ENCODE peak calls at places on chromosome 13, in ten cellular contexts. One of them, this sample, is unnamed.

GRCh38 chr13:79404985-79405384 is 1.1 kb downstream of the RBM26 start:
- DNase-seq in lower leg skin: no peak
- DNase-seq in cardiac muscle cell: no peak
- DNase-seq in fibroblast of lung: peak; percentile 23
- DNase-seq in lung: no peak
- DNase-seq in CD8-positive, alpha-beta memory T cell: no peak
- DNase-seq in breast epithelium: no peak
- DNase-seq in AG10803: no peak
- DNase-seq in colonic mucosa: no peak
- DNase-seq in psoas muscle: no peak
- DNase-seq in this sample: peak; percentile 13

GRCh38 chr13:21124853-21125252 is 51.5 kb downstream of the SKA3 start:
- DNase-seq in breast epithelium: no peak
- DNase-seq in AG10803: peak; percentile 39
- DNase-seq in cardiac muscle cell: peak; percentile 61
- DNase-seq in colonic mucosa: no peak
- DNase-seq in lower leg skin: no peak
- DNase-seq in lung: no peak
- DNase-seq in fibroblast of lung: peak; percentile 70
- DNase-seq in psoas muscle: no peak
- DNase-seq in CD8-positive, alpha-beta memory T cell: no peak
- DNase-seq in this sample: peak; percentile 75

GRCh38 chr13:66443926-66444325 is 786.2 kb downstream of the PCDH9 start:
- DNase-seq in lung: no peak
- DNase-seq in cardiac muscle cell: no peak
- DNase-seq in colonic mucosa: no peak
- DNase-seq in psoas muscle: no peak
- DNase-seq in lower leg skin: no peak
- DNase-seq in CD8-positive, alpha-beta memory T cell: no peak
- DNase-seq in breast epithelium: no peak
- DNase-seq in AG10803: no peak
- DNase-seq in fibroblast of lung: no peak
- DNase-seq in this sample: no peak

GRCh38 chr13:72435251-72435650 is 292.2 kb downstream of the MZT1 start:
- DNase-seq in AG10803: no peak
- DNase-seq in psoas muscle: no peak
- DNase-seq in fibroblast of lung: peak; percentile 26
- DNase-seq in CD8-positive, alpha-beta memory T cell: no peak
- DNase-seq in cardiac muscle cell: no peak
- DNase-seq in lower leg skin: no peak
- DNase-seq in colonic mucosa: no peak
- DNase-seq in lung: no peak
- DNase-seq in breast epithelium: no peak
- DNase-seq in this sample: no peak

GRCh38 chr13:108877300-108877699 is 247.9 kb downstream of the MYO16 start:
- DNase-seq in colonic mucosa: no peak
- DNase-seq in cardiac muscle cell: peak; percentile 20
- DNase-seq in lung: no peak
- DNase-seq in psoas muscle: no peak
- DNase-seq in lower leg skin: no peak
- DNase-seq in fibroblast of lung: peak; percentile 26
- DNase-seq in breast epithelium: no peak
- DNase-seq in CD8-positive, alpha-beta memory T cell: no peak
- DNase-seq in AG10803: no peak
- DNase-seq in this sample: peak; percentile 1

GRCh38 chr13:63024458-63024857 is 1608.8 kb upstream of the PCDH20 start:
- DNase-seq in lung: no peak
- DNase-seq in breast epithelium: no peak
- DNase-seq in CD8-positive, alpha-beta memory T cell: no peak
- DNase-seq in cardiac muscle cell: no peak
- DNase-seq in colonic mucosa: no peak
- DNase-seq in lower leg skin: no peak
- DNase-seq in psoas muscle: no peak
- DNase-seq in AG10803: no peak
- DNase-seq in fibroblast of lung: no peak
- DNase-seq in this sample: no peak

GRCh38 chr13:24511824-24512207 is 762 bp downstream of the PARP4 start:
- DNase-seq in lung: no peak
- DNase-seq in fibroblast of lung: no peak
- DNase-seq in breast epithelium: no peak
- DNase-seq in cardiac muscle cell: peak; percentile 9
- DNase-seq in psoas muscle: no peak
- DNase-seq in CD8-positive, alpha-beta memory T cell: no peak
- DNase-seq in AG10803: no peak
- DNase-seq in colonic mucosa: no peak
- DNase-seq in lower leg skin: peak; percentile 37
- DNase-seq in this sample: no peak

GRCh38 chr13:64675256-64675892 is 2554.8 kb downstream of the PCDH9 start:
- DNase-seq in lower leg skin: no peak
- DNase-seq in breast epithelium: no peak
- DNase-seq in lung: no peak
- DNase-seq in cardiac muscle cell: no peak
- DNase-seq in colonic mucosa: no peak
- DNase-seq in AG10803: peak; percentile 64
- DNase-seq in CD8-positive, alpha-beta memory T cell: no peak
- DNase-seq in psoas muscle: no peak
- DNase-seq in fibroblast of lung: peak; percentile 71
- DNase-seq in this sample: peak; percentile 7

GRCh38 chr13:79427265-79427664 is 21.2 kb upstream of the RBM26 start:
- DNase-seq in AG10803: no peak
- DNase-seq in lung: no peak
- DNase-seq in breast epithelium: no peak
- DNase-seq in lower leg skin: no peak
- DNase-seq in CD8-positive, alpha-beta memory T cell: no peak
- DNase-seq in psoas muscle: no peak
- DNase-seq in cardiac muscle cell: no peak
- DNase-seq in colonic mucosa: no peak
- DNase-seq in fibroblast of lung: no peak
- DNase-seq in this sample: no peak

GRCh38 chr13:114105351-114106225 is 26.8 kb downstream of the RASA3 start:
- DNase-seq in CD8-positive, alpha-beta memory T cell: no peak
- DNase-seq in breast epithelium: no peak
- DNase-seq in AG10803: no peak
- DNase-seq in fibroblast of lung: no peak
- DNase-seq in psoas muscle: peak; percentile 14
- DNase-seq in lung: no peak
- DNase-seq in colonic mucosa: no peak
- DNase-seq in cardiac muscle cell: peak; percentile 51
- DNase-seq in lower leg skin: no peak
- DNase-seq in this sample: no peak

GRCh38 chr13:62205273-62205672 is 789.6 kb upstream of the PCDH20 start:
- DNase-seq in fibroblast of lung: no peak
- DNase-seq in colonic mucosa: no peak
- DNase-seq in AG10803: no peak
- DNase-seq in breast epithelium: no peak
- DNase-seq in cardiac muscle cell: no peak
- DNase-seq in lower leg skin: no peak
- DNase-seq in psoas muscle: no peak
- DNase-seq in lung: no peak
- DNase-seq in CD8-positive, alpha-beta memory T cell: no peak
- DNase-seq in this sample: no peak

GRCh38 chr13:44050450-44051063 is 170.9 kb downstream of the LACC1 start:
- DNase-seq in colonic mucosa: no peak
- DNase-seq in cardiac muscle cell: peak; percentile 56
- DNase-seq in AG10803: peak; percentile 27
- DNase-seq in CD8-positive, alpha-beta memory T cell: peak; percentile 19
- DNase-seq in psoas muscle: no peak
- DNase-seq in fibroblast of lung: no peak
- DNase-seq in lower leg skin: no peak
- DNase-seq in breast epithelium: no peak
- DNase-seq in lung: no peak
- DNase-seq in this sample: peak; percentile 66

GRCh38 chr13:30816733-30817132 is 81.4 kb downstream of the ALOX5AP start:
- DNase-seq in cardiac muscle cell: no peak
- DNase-seq in lower leg skin: no peak
- DNase-seq in CD8-positive, alpha-beta memory T cell: no peak
- DNase-seq in fibroblast of lung: no peak
- DNase-seq in AG10803: no peak
- DNase-seq in colonic mucosa: no peak
- DNase-seq in lung: no peak
- DNase-seq in breast epithelium: no peak
- DNase-seq in psoas muscle: no peak
- DNase-seq in this sample: no peak

GRCh38 chr13:110592670-110593069 is 22.7 kb upstream of the NAXD start:
- DNase-seq in CD8-positive, alpha-beta memory T cell: no peak
- DNase-seq in breast epithelium: no peak
- DNase-seq in lung: no peak
- DNase-seq in colonic mucosa: no peak
- DNase-seq in fibroblast of lung: peak; percentile 13
- DNase-seq in cardiac muscle cell: no peak
- DNase-seq in psoas muscle: no peak
- DNase-seq in lower leg skin: no peak
- DNase-seq in AG10803: peak; percentile 53
- DNase-seq in this sample: no peak

GRCh38 chr13:113086031-113086750 is 19.4 kb upstream of the F7 start:
- DNase-seq in lung: no peak
- DNase-seq in CD8-positive, alpha-beta memory T cell: no peak
- DNase-seq in psoas muscle: peak; percentile 6
- DNase-seq in breast epithelium: no peak
- DNase-seq in lower leg skin: no peak
- DNase-seq in AG10803: no peak
- DNase-seq in cardiac muscle cell: no peak
- DNase-seq in colonic mucosa: no peak
- DNase-seq in fibroblast of lung: no peak
- DNase-seq in this sample: no peak

GRCh38 chr13:46211521-46212351 is at the start of gene LRRC63:
- DNase-seq in lower leg skin: peak; percentile 51
- DNase-seq in lung: peak; percentile 76
- DNase-seq in CD8-positive, alpha-beta memory T cell: peak; percentile 81
- DNase-seq in fibroblast of lung: peak; percentile 48
- DNase-seq in breast epithelium: peak; percentile 54
- DNase-seq in psoas muscle: peak; percentile 76
- DNase-seq in AG10803: peak; percentile 44
- DNase-seq in colonic mucosa: peak; percentile 78
- DNase-seq in cardiac muscle cell: peak; percentile 87
- DNase-seq in this sample: peak; percentile 52

GRCh38 chr13:94546071-94546839 is 49.7 kb downstream of the TGDS start:
- DNase-seq in cardiac muscle cell: no peak
- DNase-seq in colonic mucosa: no peak
- DNase-seq in CD8-positive, alpha-beta memory T cell: no peak
- DNase-seq in fibroblast of lung: no peak
- DNase-seq in psoas muscle: no peak
- DNase-seq in breast epithelium: no peak
- DNase-seq in AG10803: no peak
- DNase-seq in lower leg skin: no peak
- DNase-seq in lung: no peak
- DNase-seq in this sample: no peak

GRCh38 chr13:109213714-109214113 is 572.7 kb downstream of the IRS2 start:
- DNase-seq in breast epithelium: no peak
- DNase-seq in AG10803: no peak
- DNase-seq in lower leg skin: no peak
- DNase-seq in cardiac muscle cell: no peak
- DNase-seq in lung: no peak
- DNase-seq in CD8-positive, alpha-beta memory T cell: no peak
- DNase-seq in colonic mucosa: no peak
- DNase-seq in psoas muscle: no peak
- DNase-seq in fibroblast of lung: no peak
- DNase-seq in this sample: no peak

GRCh38 chr13:96994030-96994848 is at the start of gene OXGR1:
- DNase-seq in lung: no peak
- DNase-seq in AG10803: no peak
- DNase-seq in cardiac muscle cell: peak; percentile 11
- DNase-seq in CD8-positive, alpha-beta memory T cell: no peak
- DNase-seq in fibroblast of lung: no peak
- DNase-seq in colonic mucosa: peak; percentile 30
- DNase-seq in lower leg skin: no peak
- DNase-seq in psoas muscle: peak; percentile 15
- DNase-seq in breast epithelium: no peak
- DNase-seq in this sample: no peak
- H3K4me3 ChIP-seq in lung: no peak within 1 kb of the TSS
- H3K4me3 ChIP-seq in AG10803: peak within 1 kb of the TSS; percentile 41
- H3K4me3 ChIP-seq in cardiac muscle cell: peak within 1 kb of the TSS; percentile 30
- H3K4me3 ChIP-seq in CD8-positive, alpha-beta memory T cell: no peak within 1 kb of the TSS
- H3K4me3 ChIP-seq in fibroblast of lung: peak within 1 kb of the TSS; percentile 35
- H3K4me3 ChIP-seq in colonic mucosa: peak within 1 kb of the TSS; percentile 45
- H3K4me3 ChIP-seq in lower leg skin: peak within 1 kb of the TSS; percentile 26
- H3K4me3 ChIP-seq in psoas muscle: peak within 1 kb of the TSS; percentile 63
- H3K4me3 ChIP-seq in breast epithelium: peak within 1 kb of the TSS; percentile 53
- H3K4me3 ChIP-seq in this sample: peak within 1 kb of the TSS; percentile 41

GRCh38 chr13:40657307-40657706 is 9.1 kb downstream of the FOXO1 start:
- DNase-seq in AG10803: no peak
- DNase-seq in colonic mucosa: no peak
- DNase-seq in lower leg skin: no peak
- DNase-seq in CD8-positive, alpha-beta memory T cell: no peak
- DNase-seq in psoas muscle: no peak
- DNase-seq in lung: no peak
- DNase-seq in fibroblast of lung: no peak
- DNase-seq in cardiac muscle cell: no peak
- DNase-seq in breast epithelium: no peak
- DNase-seq in this sample: no peak
- H3K4me3 ChIP-seq in AG10803: no peak overlapping the region
- H3K4me3 ChIP-seq in colonic mucosa: no peak overlapping the region
- H3K4me3 ChIP-seq in lower leg skin: no peak overlapping the region
- H3K4me3 ChIP-seq in CD8-positive, alpha-beta memory T cell: no peak overlapping the region
- H3K4me3 ChIP-seq in psoas muscle: no peak overlapping the region
- H3K4me3 ChIP-seq in lung: no peak overlapping the region
- H3K4me3 ChIP-seq in fibroblast of lung: no peak overlapping the region
- H3K4me3 ChIP-seq in cardiac muscle cell: no peak overlapping the region
- H3K4me3 ChIP-seq in breast epithelium: no peak overlapping the region
- H3K4me3 ChIP-seq in this sample: no peak overlapping the region

DNA sequence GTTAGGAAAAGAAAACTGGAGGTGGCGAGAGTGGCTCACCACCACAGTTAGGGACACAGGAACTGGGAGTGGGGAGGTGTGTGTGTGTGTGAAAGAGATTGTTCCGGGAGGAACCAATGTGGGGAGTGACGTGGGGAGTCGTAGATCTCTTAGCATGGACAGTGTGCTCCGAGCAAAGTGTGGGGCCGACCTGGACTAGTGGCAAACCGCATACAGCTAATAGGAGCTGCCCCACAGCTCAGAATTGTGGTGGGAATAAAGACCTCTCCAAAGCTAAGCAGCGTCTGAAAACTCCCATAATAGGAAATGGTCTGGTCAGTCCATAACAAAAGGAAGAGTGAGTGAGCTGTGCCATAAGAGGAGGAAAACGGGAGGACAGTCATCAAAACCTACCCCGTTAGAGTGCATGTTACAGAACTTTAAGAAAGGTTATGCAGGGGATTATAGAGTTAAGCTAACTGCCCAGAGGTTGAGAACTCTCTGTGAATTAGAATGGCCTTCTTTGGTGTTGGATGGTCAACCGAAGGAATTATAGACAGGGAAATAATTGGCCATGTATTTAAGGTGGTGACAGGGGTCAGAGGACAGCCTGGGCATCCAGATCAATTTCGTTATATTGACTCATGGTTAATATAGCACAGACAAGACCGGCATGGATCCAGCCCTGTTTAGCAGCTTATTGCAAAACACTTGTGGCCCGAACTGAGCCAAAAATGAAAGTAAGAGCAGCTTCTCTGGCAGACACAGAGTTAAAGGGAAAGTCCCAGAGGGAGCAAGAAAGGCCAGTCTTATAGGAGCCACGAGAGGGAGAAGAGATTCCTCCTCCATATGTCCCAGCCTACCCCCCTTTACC is 8.9 kb upstream of the SLC15A1 start:
- DNase-seq in cardiac muscle cell: no peak
- DNase-seq in colonic mucosa: no peak
- DNase-seq in lower leg skin: no peak
- DNase-seq in psoas muscle: no peak
- DNase-seq in AG10803: peak; percentile 78
- DNase-seq in breast epithelium: no peak
- DNase-seq in fibroblast of lung: peak; percentile 39
- DNase-seq in lung: no peak
- DNase-seq in CD8-positive, alpha-beta memory T cell: no peak
- DNase-seq in this sample: peak; percentile 81
- H3K4me3 ChIP-seq in cardiac muscle cell: no peak overlapping the region
- H3K4me3 ChIP-seq in colonic mucosa: no peak overlapping the region
- H3K4me3 ChIP-seq in lower leg skin: no peak overlapping the region
- H3K4me3 ChIP-seq in psoas muscle: peak overlapping the region; percentile 30
- H3K4me3 ChIP-seq in AG10803: peak overlapping the region; percentile 33
- H3K4me3 ChIP-seq in breast epithelium: no peak overlapping the region
- H3K4me3 ChIP-seq in fibroblast of lung: peak overlapping the region; percentile 2
- H3K4me3 ChIP-seq in lung: no peak overlapping the region
- H3K4me3 ChIP-seq in CD8-positive, alpha-beta memory T cell: no peak overlapping the region
- H3K4me3 ChIP-seq in this sample: peak overlapping the region; percentile 36

GRCh38 chr13:48730971-48731658 is 77.4 kb downstream of the CYSLTR2 start:
- DNase-seq in fibroblast of lung: peak; percentile 79
- DNase-seq in colonic mucosa: no peak
- DNase-seq in psoas muscle: no peak
- DNase-seq in breast epithelium: no peak
- DNase-seq in cardiac muscle cell: no peak
- DNase-seq in CD8-positive, alpha-beta memory T cell: no peak
- DNase-seq in lung: no peak
- DNase-seq in AG10803: peak; percentile 11
- DNase-seq in lower leg skin: no peak
- DNase-seq in this sample: peak; percentile 69
- H3K4me3 ChIP-seq in fibroblast of lung: no peak overlapping the region
- H3K4me3 ChIP-seq in colonic mucosa: no peak overlapping the region
- H3K4me3 ChIP-seq in psoas muscle: no peak overlapping the region
- H3K4me3 ChIP-seq in breast epithelium: no peak overlapping the region
- H3K4me3 ChIP-seq in cardiac muscle cell: no peak overlapping the region
- H3K4me3 ChIP-seq in CD8-positive, alpha-beta memory T cell: no peak overlapping the region
- H3K4me3 ChIP-seq in lung: no peak overlapping the region
- H3K4me3 ChIP-seq in AG10803: no peak overlapping the region
- H3K4me3 ChIP-seq in lower leg skin: no peak overlapping the region
- H3K4me3 ChIP-seq in this sample: no peak overlapping the region

This sample was measured in cardiac fibroblast.